ENCODE peak calls at places on chromosomes 11 and 22, in four cellular contexts. N is cardiac muscle cell, S is left ventricle myocardium inferior, R is HAP-1. A is an unnamed sample. For H3K36me3, the result is how much of the 10 kb centered on the place peaks cover.

GRCh38 chr11:123144707-123145106 is 50.3 kb downstream of the CLMP start:
- DNase-seq in N (no peak), S (no peak), R (no peak), A (no peak)

GRCh38 chr11:38460901-38461300 is 1862.9 kb upstream of the RAG2 start:
- DNase-seq in N (no peak), S (peak), R (peak), A (peak)

GRCh38 chr11:27420722-27421572 is 51.6 kb downstream of the LGR4 start:
- DNase-seq in N (no peak), S (no peak), R (no peak), A (no peak)

GRCh38 chr11:62953811-62954210 is 31.0 kb downstream of the SLC22A6 start:
- DNase-seq in N (no peak), S (no peak), R (no peak), A (no peak)

GRCh38 chr22:22745225-22746060 is 101.0 kb downstream of the GGTLC2 start:
- DNase-seq in N (no peak), S (no peak), R (peak), A (no peak)

GRCh38 chr11:77147036-77147315 is 18.9 kb downstream of the MYO7A start:
- DNase-seq in N (no peak), S (no peak), R (no peak), A (no peak)

GRCh38 chr11:76811259-76811658 is 28.1 kb downstream of the TSKU start:
- DNase-seq in N (no peak), S (no peak), R (no peak), A (no peak)

GRCh38 chr22:39327995-39328754 is 8.8 kb upstream of the RPL3 start:
- DNase-seq in N (no peak), S (no peak), R (no peak), A (no peak)

GRCh38 chr11:100630898-100631297 is 56.2 kb upstream of the ARHGAP42 start:
- DNase-seq in N (no peak), S (no peak), R (no peak), A (no peak)

GRCh38 chr22:29744902-29745301 is 21.9 kb downstream of the ZMAT5 start:
- DNase-seq in N (no peak), S (no peak), R (no peak), A (no peak)

GRCh38 chr11:110345756-110346155 is 49.3 kb upstream of the RDX start:
- DNase-seq in N (no peak), S (no peak), R (no peak), A (no peak)

GRCh38 chr22:38755155-38755910 is 465 bp downstream of the SUN2 start:
- DNase-seq in N (peak), S (peak), R (peak), A (peak)

GRCh38 chr11:134261626-134262488 is 8.5 kb downstream of the ACAD8 start:
- DNase-seq in N (peak), S (no peak), R (peak), A (no peak)

GRCh38 chr11:82523141-82523540 is 210.5 kb downstream of the FAM181B start:
- DNase-seq in N (no peak), S (no peak), R (no peak), A (no peak)

GRCh38 chr11:94129505-94130335 is 1.1 kb downstream of the PANX1 start:
- DNase-seq in N (no peak), S (no peak), R (no peak), A (no peak)

GRCh38 chr11:75562048-75562835 is at the start of gene SERPINH1:
- DNase-seq in N (peak), S (peak), R (peak), A (peak)

GRCh38 chr11:269146-269890 is 8.9 kb upstream of the NLRP6 start:
- DNase-seq in N (no peak), S (no peak), R (peak), A (peak)

GRCh38 chr11:120147094-120147949 is 9.4 kb upstream of the TRIM29 start:
- DNase-seq in N (no peak), S (no peak), R (no peak), A (no peak)

GRCh38 chr11:3995949-3996554 is 98.5 kb upstream of the RRM1 start:
- DNase-seq in N (no peak), S (no peak), R (no peak), A (no peak)

GRCh38 chr11:128467041-128467440 is 120.3 kb downstream of the ETS1 start:
- DNase-seq in N (no peak), S (no peak), R (no peak), A (no peak)

GRCh38 chr11:120135838-120136237 is 2.1 kb downstream of the TRIM29 start:
- DNase-seq in N (no peak), S (no peak), R (no peak), A (no peak)

GRCh38 chr11:122293298-122294023 is 177.4 kb upstream of the BLID start:
- DNase-seq in N (no peak), S (no peak), R (no peak), A (no peak)

GRCh38 chr11:11876458-11876857 is 34.7 kb downstream of the USP47 start:
- DNase-seq in N (no peak), S (no peak), R (no peak), A (no peak)

GRCh38 chr11:112355726-112356125 is 95.1 kb upstream of the PLET1 start:
- DNase-seq in N (peak), S (no peak), R (peak), A (peak)

GRCh38 chr11:67282876-67283371 is 6.2 kb upstream of the ANKRD13D start:
- DNase-seq in N (no peak), S (peak), R (no peak), A (no peak)

GRCh38 chr11:11899401-11899800 is 57.6 kb downstream of the USP47 start:
- DNase-seq in N (no peak), S (no peak), R (no peak), A (no peak)

GRCh38 chr11:111540114-111540920 is at the start of gene LAYN:
- DNase-seq in N (peak), S (peak), R (peak), A (no peak)

GRCh38 chr22:24208012-24208749 is 26.9 kb downstream of the SUSD2 start:
- DNase-seq in N (no peak), S (no peak), R (no peak), A (peak)

GRCh38 chr11:117073539-117073938 is 24.7 kb downstream of the SIK3 start:
- DNase-seq in N (no peak), S (no peak), R (no peak), A (no peak)

GRCh38 chr11:117075186-117075585 is 23.0 kb downstream of the SIK3 start:
- DNase-seq in N (no peak), S (no peak), R (no peak), A (no peak)

GRCh38 chr11:117074122-117074521 is 24.1 kb downstream of the SIK3 start:
- DNase-seq in N (no peak), S (no peak), R (no peak), A (no peak)

GRCh38 chr11:117080370-117080769 is 17.9 kb downstream of the SIK3 start:
- DNase-seq in N (no peak), S (no peak), R (no peak), A (no peak)

GRCh38 chr11:117076941-117077659 is 21.1 kb downstream of the SIK3 start:
- DNase-seq in N (no peak), S (no peak), R (peak), A (no peak)
- H3K36me3 ChIP-seq in N (under half), S (under half), R (under half), A (under half)

DNA sequence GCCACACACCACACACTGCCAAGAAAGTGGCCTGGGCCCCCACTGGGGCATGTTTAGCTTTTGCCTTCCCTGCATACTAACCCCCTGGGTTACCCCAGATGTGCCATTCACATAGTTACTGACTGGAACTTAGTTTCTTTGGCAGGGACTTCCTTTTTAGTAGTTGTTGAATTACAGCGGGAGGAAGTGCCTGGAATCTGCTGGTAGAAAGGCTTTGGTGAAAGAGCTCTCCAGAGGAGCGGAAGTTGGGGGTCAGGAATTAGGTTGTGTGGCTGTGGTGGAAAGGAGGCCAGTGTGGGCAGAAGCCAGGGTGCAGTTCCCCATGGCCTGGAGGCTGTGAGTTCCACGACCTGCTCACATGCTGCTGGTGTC is 69.0 kb downstream of the MED15 start:
- DNase-seq in N (no peak), S (peak), R (no peak), A (no peak)
- H3K36me3 ChIP-seq in N (under half), S (half or more), R (half or more), A (half or more)

GRCh38 chr11:64931290-64931689 is 4.4 kb downstream of the GPHA2 start:
- DNase-seq in N (no peak), S (no peak), R (no peak), A (no peak)
- H3K36me3 ChIP-seq in N (under half), S (half or more), R (under half), A (under half)

DNA sequence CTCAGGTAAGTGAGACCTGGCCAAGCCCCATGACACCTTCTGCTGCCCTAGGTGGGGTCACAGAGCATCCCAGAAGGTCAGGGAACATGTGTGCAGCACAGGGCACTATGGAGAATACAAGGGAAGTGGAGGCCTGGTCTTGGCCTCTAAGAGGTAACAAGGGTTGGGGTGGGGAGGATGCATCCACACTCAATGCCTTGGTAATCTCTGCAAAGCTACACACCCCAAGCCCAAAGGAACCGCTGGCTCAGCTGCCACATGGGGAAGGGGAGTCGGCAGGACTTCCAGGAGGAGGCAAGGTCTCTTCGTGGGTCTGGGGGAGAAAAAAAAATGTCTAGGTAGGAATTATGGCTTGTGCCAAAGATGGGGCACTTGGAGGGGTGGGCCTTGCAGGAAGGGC is 17.3 kb downstream of the CD5 start:
- DNase-seq in N (no peak), S (no peak), R (no peak), A (no peak)
- H3K36me3 ChIP-seq in N (under half), S (under half), R (under half), A (under half)

DNA sequence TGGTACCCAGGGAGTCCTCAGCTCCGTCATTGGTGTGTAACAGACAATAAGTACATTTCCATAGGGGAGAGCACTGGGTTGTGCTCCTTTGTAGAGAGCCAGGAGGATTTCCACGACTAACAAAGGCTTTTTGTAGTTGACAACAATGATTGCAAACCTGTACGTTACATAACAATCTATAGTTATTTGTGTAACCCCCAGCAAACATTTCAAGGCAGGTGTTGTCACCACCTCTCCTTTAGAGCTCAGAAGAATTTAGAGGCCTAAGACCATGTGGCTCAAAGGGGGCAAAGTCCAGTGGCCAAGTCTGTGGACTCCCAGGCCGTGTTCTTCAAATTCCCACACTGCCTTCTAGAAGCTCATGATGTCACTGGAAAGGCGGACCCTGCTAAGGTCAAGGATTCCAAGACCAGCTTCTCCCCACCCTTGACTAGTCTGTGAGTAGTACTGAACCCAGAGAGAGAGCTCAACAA is 15.8 kb downstream of the RPL27A start:
- DNase-seq in N (no peak), S (no peak), R (no peak), A (no peak)
- H3K36me3 ChIP-seq in N (under half), S (half or more), R (under half), A (under half)